ENCODE peak calls at places on chromosomes 4 and X, in five cellular contexts. W, Z, S, L and X are unnamed samples.

GRCh38 chr4:82748781-82749504 is 49.7 kb downstream of the SCD5 start:
- DNase-seq in W (no peak), Z (no peak), L (no peak), S (peak; percentile 25), X (no peak)

GRCh38 chrX:38089173-38089982 is 83.0 kb downstream of the SYTL5 start:
- DNase-seq in W (no peak), Z (no peak), S (no peak), L (no peak), X (no peak)

GRCh38 chrX:117936162-117936561 is 180.4 kb downstream of the KLHL13 start:
- DNase-seq in W (no peak), Z (no peak), L (no peak), S (no peak), X (no peak)

GRCh38 chr4:129264008-129264657 is 168.2 kb downstream of the C4orf33 start:
- DNase-seq in L (no peak), S (peak; percentile 14), W (no peak), Z (no peak), X (no peak)

GRCh38 chr4:24105183-24106039 is 215.6 kb upstream of the PPARGC1A start:
- DNase-seq in Z (no peak), S (peak; percentile 90), W (no peak), L (no peak), X (peak; percentile 98)

GRCh38 chrX:16665089-16665488 is 15.1 kb downstream of the S100G start:
- DNase-seq in Z (no peak), S (peak; percentile 62), L (no peak), W (no peak), X (peak; percentile 17)

GRCh38 chrX:13092455-13092941 is 48.1 kb upstream of the FAM9C start:
- DNase-seq in Z (no peak), S (no peak), W (peak; percentile 60), L (no peak), X (no peak)

GRCh38 chr4:53490965-53491622 is 100.2 kb downstream of the LNX1 start:
- DNase-seq in S (peak; percentile 81), Z (peak; percentile 66), W (no peak), L (no peak), X (peak; percentile 84)

GRCh38 chr4:82482387-82482786 is 52.0 kb downstream of the ENOPH1 start:
- DNase-seq in Z (no peak), W (no peak), L (no peak), S (no peak), X (no peak)

GRCh38 chrX:41707218-41707617 is 16.8 kb upstream of the GPR82 start:
- DNase-seq in Z (no peak), L (no peak), W (no peak), S (no peak), X (no peak)

GRCh38 chr4:77015390-77015789 is 60.4 kb downstream of the CCNI start:
- DNase-seq in L (no peak), Z (peak; percentile 60), S (peak; percentile 85), W (no peak), X (no peak)

GRCh38 chrX:96563663-96564062 is 121.0 kb upstream of the DIAPH2 start:
- DNase-seq in L (no peak), S (no peak), W (no peak), Z (no peak), X (peak; percentile 46)

GRCh38 chr4:2084316-2084715 is 25.2 kb downstream of the NAT8L start:
- DNase-seq in S (peak; percentile 24), W (no peak), Z (no peak), L (no peak), X (no peak)

GRCh38 chr4:2812600-2812932 is 19.7 kb downstream of the SH3BP2 start:
- DNase-seq in W (no peak), L (no peak), S (peak; percentile 12), Z (no peak), X (no peak)

GRCh38 chr4:17013382-17014006 is 115.0 kb upstream of the LDB2 start:
- DNase-seq in L (peak; percentile 13), S (peak; percentile 46), W (no peak), Z (no peak), X (peak; percentile 10)

GRCh38 chrX:151825927-151826471 is 86.7 kb upstream of the MAGEA4 start:
- DNase-seq in Z (no peak), L (no peak), S (peak; percentile 58), W (no peak), X (peak; percentile 74)

GRCh38 chrX:19772759-19773623 is 114.4 kb downstream of the SH3KBP1 start:
- DNase-seq in S (peak; percentile 12), Z (no peak), L (no peak), W (no peak), X (no peak)

GRCh38 chrX:153061732-153062131 is 5.5 kb downstream of the PNMA3 start:
- DNase-seq in Z (no peak), S (peak; percentile 63), L (no peak), W (no peak), X (no peak)

GRCh38 chr4:182839256-182839655 is 77.9 kb downstream of the DCTD start:
- DNase-seq in L (no peak), Z (no peak), S (no peak), W (no peak), X (no peak)